ENCODE peak calls at places on chromosomes 12 and 14, in four cellular contexts. M is type B pancreatic cell, P is PC-9, T is cardiac muscle cell. X is an unnamed sample.

GRCh38 chr14:70416322-70416716 is 571 bp downstream of the SYNJ2BP start:
- DNase-seq in M (no peak), P (no peak), T (peak), X (peak)

GRCh38 chr12:76310110-76310509 is 38.1 kb downstream of the BBS10 start:
- DNase-seq in M (no peak), P (peak), T (no peak), X (peak)

GRCh38 chr14:104400355-104400754 is 179.2 kb upstream of the C14orf180 start:
- DNase-seq in M (peak), P (no peak), T (no peak), X (no peak)

GRCh38 chr12:11710906-11711305 is 61.4 kb downstream of the ETV6 start:
- DNase-seq in M (no peak), P (no peak), T (no peak), X (no peak)

GRCh38 chr12:2083561-2083960 is 30.8 kb downstream of the CACNA1C start:
- DNase-seq in M (no peak), P (no peak), T (no peak), X (no peak)

GRCh38 chr14:101972126-101972785 is 7.9 kb downstream of the DYNC1H1 start:
- DNase-seq in M (no peak), P (peak), T (no peak), X (peak)

GRCh38 chr14:21768116-21768874 is 94.7 kb upstream of the OR4E1 start:
- DNase-seq in M (no peak), P (peak), T (peak), X (peak)

GRCh38 chr14:54722791-54723432 is 156.0 kb downstream of the SAMD4A start:
- DNase-seq in M (no peak), P (no peak), T (peak), X (peak)

GRCh38 chr12:56151672-56152131 is 685 bp upstream of the MYL6B start:
- DNase-seq in M (no peak), P (peak), T (peak), X (no peak)

GRCh38 chr12:53052419-53053222 is 2.8 kb downstream of the TNS2 start:
- DNase-seq in M (no peak), P (peak), T (no peak), X (peak)

GRCh38 chr14:106831322-106831720 is 1304.9 kb downstream of the TMEM121 start:
- DNase-seq in M (no peak), P (no peak), T (no peak), X (no peak)

GRCh38 chr12:5567021-5567744 is 135.3 kb downstream of the NTF3 start:
- DNase-seq in M (no peak), P (no peak), T (no peak), X (no peak)

GRCh38 chr12:105451211-105451610 is 120.7 kb downstream of the C12orf75 start:
- DNase-seq in M (no peak), P (no peak), T (no peak), X (peak)

GRCh38 chr12:9992296-9992695 is 6.6 kb downstream of the CLEC1B start:
- DNase-seq in M (no peak), P (no peak), T (no peak), X (no peak)

GRCh38 chr14:80940146-80940545 is 1.4 kb downstream of the CEP128 start:
- DNase-seq in M (no peak), P (no peak), T (no peak), X (no peak)

GRCh38 chr14:70881549-70882174 is 25.6 kb upstream of the PCNX1 start:
- DNase-seq in M (no peak), P (no peak), T (no peak), X (no peak)

GRCh38 chr14:31166271-31166561 is 41.4 kb downstream of the HECTD1 start:
- DNase-seq in M (no peak), P (no peak), T (no peak), X (peak)

GRCh38 chr12:58980768-58981167 is 60.5 kb upstream of the LRIG3 start:
- DNase-seq in M (no peak), P (no peak), T (no peak), X (no peak)

GRCh38 chr12:131759176-131759575 is 48.3 kb downstream of the SFSWAP start:
- DNase-seq in M (no peak), P (no peak), T (no peak), X (peak)

GRCh38 chr12:46483572-46484395 is 111.2 kb upstream of the SLC38A2 start:
- DNase-seq in M (no peak), P (no peak), T (no peak), X (peak)

GRCh38 chr12:39503445-39503844 is 60.5 kb upstream of the KIF21A start:
- DNase-seq in M (no peak), P (no peak), T (no peak), X (peak)

GRCh38 chr12:32248594-32249140 is 142.0 kb downstream of the BICD1 start:
- DNase-seq in M (no peak), P (no peak), T (no peak), X (no peak)

GRCh38 chr12:12723681-12724420 is 6.7 kb downstream of the CDKN1B start:
- DNase-seq in M (no peak), P (peak), T (peak), X (peak)

X was measured in astrocyte of the spinal cord.